ENCODE peak calls at places on chromosomes 13 and 19, in ten cellular contexts. One of them, this sample, is unnamed.

GRCh38 chr13:51336746-51337145 is 2.7 kb upstream of the SERPINE3 start:
- DNase-seq in A172: no peak
- DNase-seq in activated CD4-positive, alpha-beta T cell treated with anti-CD3 and anti-CD28 coated beads, Interleukin-2, amount 50 U/mL, for 1 hour: no peak
- DNase-seq in neural progenitor cell: no peak
- DNase-seq in activated naive CD4-positive, alpha-beta T cell treated with Interleukin-2 at 50 U/mL for 16 hours: no peak
- DNase-seq in naive thymus-derived CD4-positive, alpha-beta T cell: no peak
- DNase-seq in RPMI7951: no peak
- DNase-seq in stimulated activated CD4-positive, alpha-beta T cell treated with anti-CD3 and anti-CD28 coated beads, Interleukin-2, amount 100 ng/mL, for 48 hours: no peak
- DNase-seq in RWPE1: no peak
- DNase-seq in uterus: no peak
- DNase-seq in this sample: no peak

GRCh38 chr19:2912306-2912705 is 11.6 kb downstream of the ZNF57 start:
- DNase-seq in stimulated activated CD4-positive, alpha-beta T cell treated with anti-CD3 and anti-CD28 coated beads, Interleukin-2, amount 100 ng/mL, for 48 hours: no peak
- DNase-seq in uterus: no peak
- DNase-seq in activated naive CD4-positive, alpha-beta T cell treated with Interleukin-2 at 50 U/mL for 16 hours: peak; percentile 13
- DNase-seq in A172: no peak
- DNase-seq in RWPE1: no peak
- DNase-seq in naive thymus-derived CD4-positive, alpha-beta T cell: no peak
- DNase-seq in activated CD4-positive, alpha-beta T cell treated with anti-CD3 and anti-CD28 coated beads, Interleukin-2, amount 50 U/mL, for 1 hour: no peak
- DNase-seq in neural progenitor cell: no peak
- DNase-seq in RPMI7951: no peak
- DNase-seq in this sample: no peak

GRCh38 chr13:27920677-27921420 is 1.0 kb downstream of the PDX1 start:
- DNase-seq in RPMI7951: no peak
- DNase-seq in uterus: no peak
- DNase-seq in naive thymus-derived CD4-positive, alpha-beta T cell: no peak
- DNase-seq in stimulated activated CD4-positive, alpha-beta T cell treated with anti-CD3 and anti-CD28 coated beads, Interleukin-2, amount 100 ng/mL, for 48 hours: no peak
- DNase-seq in activated CD4-positive, alpha-beta T cell treated with anti-CD3 and anti-CD28 coated beads, Interleukin-2, amount 50 U/mL, for 1 hour: no peak
- DNase-seq in activated naive CD4-positive, alpha-beta T cell treated with Interleukin-2 at 50 U/mL for 16 hours: no peak
- DNase-seq in A172: no peak
- DNase-seq in neural progenitor cell: peak; percentile 60
- DNase-seq in RWPE1: no peak
- DNase-seq in this sample: no peak

GRCh38 chr19:35380450-35381124 is 9.7 kb downstream of the GPR42 start:
- DNase-seq in uterus: no peak
- DNase-seq in stimulated activated CD4-positive, alpha-beta T cell treated with anti-CD3 and anti-CD28 coated beads, Interleukin-2, amount 100 ng/mL, for 48 hours: no peak
- DNase-seq in activated CD4-positive, alpha-beta T cell treated with anti-CD3 and anti-CD28 coated beads, Interleukin-2, amount 50 U/mL, for 1 hour: no peak
- DNase-seq in neural progenitor cell: no peak
- DNase-seq in A172: no peak
- DNase-seq in naive thymus-derived CD4-positive, alpha-beta T cell: no peak
- DNase-seq in activated naive CD4-positive, alpha-beta T cell treated with Interleukin-2 at 50 U/mL for 16 hours: no peak
- DNase-seq in RPMI7951: no peak
- DNase-seq in RWPE1: no peak
- DNase-seq in this sample: no peak

GRCh38 chr19:17797397-17798201 is 2.7 kb downstream of the B3GNT3 start:
- DNase-seq in A172: peak; percentile 77
- DNase-seq in activated CD4-positive, alpha-beta T cell treated with anti-CD3 and anti-CD28 coated beads, Interleukin-2, amount 50 U/mL, for 1 hour: no peak
- DNase-seq in activated naive CD4-positive, alpha-beta T cell treated with Interleukin-2 at 50 U/mL for 16 hours: peak; percentile 60
- DNase-seq in uterus: no peak
- DNase-seq in stimulated activated CD4-positive, alpha-beta T cell treated with anti-CD3 and anti-CD28 coated beads, Interleukin-2, amount 100 ng/mL, for 48 hours: peak; percentile 44
- DNase-seq in RPMI7951: peak; percentile 92
- DNase-seq in neural progenitor cell: peak; percentile 1
- DNase-seq in RWPE1: peak; percentile 95
- DNase-seq in naive thymus-derived CD4-positive, alpha-beta T cell: no peak
- DNase-seq in this sample: no peak

GRCh38 chr13:37070956-37071355 is 11.5 kb upstream of the SUPT20H start:
- DNase-seq in neural progenitor cell: no peak
- DNase-seq in activated CD4-positive, alpha-beta T cell treated with anti-CD3 and anti-CD28 coated beads, Interleukin-2, amount 50 U/mL, for 1 hour: no peak
- DNase-seq in RWPE1: no peak
- DNase-seq in stimulated activated CD4-positive, alpha-beta T cell treated with anti-CD3 and anti-CD28 coated beads, Interleukin-2, amount 100 ng/mL, for 48 hours: no peak
- DNase-seq in RPMI7951: no peak
- DNase-seq in activated naive CD4-positive, alpha-beta T cell treated with Interleukin-2 at 50 U/mL for 16 hours: no peak
- DNase-seq in A172: no peak
- DNase-seq in naive thymus-derived CD4-positive, alpha-beta T cell: no peak
- DNase-seq in uterus: no peak
- DNase-seq in this sample: no peak

GRCh38 chr19:11530432-11530831 is 1.5 kb upstream of the ECSIT start:
- DNase-seq in A172: peak; percentile 61
- DNase-seq in RWPE1: peak; percentile 84
- DNase-seq in activated CD4-positive, alpha-beta T cell treated with anti-CD3 and anti-CD28 coated beads, Interleukin-2, amount 50 U/mL, for 1 hour: peak; percentile 18
- DNase-seq in RPMI7951: peak; percentile 61
- DNase-seq in naive thymus-derived CD4-positive, alpha-beta T cell: peak; percentile 37
- DNase-seq in uterus: peak; percentile 77
- DNase-seq in neural progenitor cell: peak; percentile 89
- DNase-seq in stimulated activated CD4-positive, alpha-beta T cell treated with anti-CD3 and anti-CD28 coated beads, Interleukin-2, amount 100 ng/mL, for 48 hours: peak; percentile 34
- DNase-seq in activated naive CD4-positive, alpha-beta T cell treated with Interleukin-2 at 50 U/mL for 16 hours: peak; percentile 48
- DNase-seq in this sample: peak; percentile 72

GRCh38 chr13:45184693-45185092 is 16.2 kb downstream of the KCTD4 start:
- DNase-seq in activated naive CD4-positive, alpha-beta T cell treated with Interleukin-2 at 50 U/mL for 16 hours: no peak
- DNase-seq in stimulated activated CD4-positive, alpha-beta T cell treated with anti-CD3 and anti-CD28 coated beads, Interleukin-2, amount 100 ng/mL, for 48 hours: no peak
- DNase-seq in uterus: no peak
- DNase-seq in activated CD4-positive, alpha-beta T cell treated with anti-CD3 and anti-CD28 coated beads, Interleukin-2, amount 50 U/mL, for 1 hour: no peak
- DNase-seq in neural progenitor cell: no peak
- DNase-seq in RPMI7951: no peak
- DNase-seq in RWPE1: no peak
- DNase-seq in A172: no peak
- DNase-seq in naive thymus-derived CD4-positive, alpha-beta T cell: no peak
- DNase-seq in this sample: no peak

GRCh38 chr19:752652-753517 is 2.0 kb downstream of the MISP start:
- DNase-seq in RPMI7951: peak; percentile 91
- DNase-seq in uterus: peak; percentile 65
- DNase-seq in activated naive CD4-positive, alpha-beta T cell treated with Interleukin-2 at 50 U/mL for 16 hours: no peak
- DNase-seq in activated CD4-positive, alpha-beta T cell treated with anti-CD3 and anti-CD28 coated beads, Interleukin-2, amount 50 U/mL, for 1 hour: no peak
- DNase-seq in neural progenitor cell: no peak
- DNase-seq in RWPE1: peak; percentile 95
- DNase-seq in A172: peak; percentile 98
- DNase-seq in naive thymus-derived CD4-positive, alpha-beta T cell: no peak
- DNase-seq in stimulated activated CD4-positive, alpha-beta T cell treated with anti-CD3 and anti-CD28 coated beads, Interleukin-2, amount 100 ng/mL, for 48 hours: no peak
- DNase-seq in this sample: no peak